ENCODE peak calls at places on chromosomes 6 and 20, in six cellular contexts. S is HCT116, O is GM12878, L is K562, B is H1, P is HepG2. D is an unnamed sample.

GRCh38 chr20:22285555-22285954 is 298.8 kb downstream of the FOXA2 start:
- DNase-seq in S (no peak), O (no peak), L (no peak), B (no peak), P (no peak), D (no peak)

GRCh38 chr6:40343887-40344565 is 243.1 kb downstream of the LRFN2 start:
- DNase-seq in S (no peak), O (no peak), L (no peak), B (peak), P (no peak), D (no peak)

GRCh38 chr6:147297663-147298313 is 93.6 kb downstream of the STXBP5 start:
- DNase-seq in S (no peak), O (no peak), L (no peak), B (no peak), P (no peak), D (peak)

GRCh38 chr6:134502614-134503541 is 185.0 kb upstream of the SGK1 start:
- DNase-seq in S (no peak), O (no peak), L (no peak), B (no peak), P (no peak), D (no peak)

GRCh38 chr6:168530653-168531071 is 89.7 kb downstream of the SMOC2 start:
- DNase-seq in S (no peak), O (no peak), L (no peak), B (no peak), P (no peak), D (no peak)

GRCh38 chr6:138044458-138044857 is 62.8 kb downstream of the PERP start:
- DNase-seq in S (no peak), O (no peak), L (no peak), B (no peak), P (no peak), D (peak)

GRCh38 chr6:27592481-27593199 is 119.7 kb upstream of the ZNF184 start:
- DNase-seq in S (no peak), O (peak), L (peak), B (peak), P (peak), D (peak)

GRCh38 chr6:116244284-116244683 is 9.6 kb downstream of the TSPYL4 start:
- DNase-seq in S (no peak), O (no peak), L (no peak), B (no peak), P (no peak), D (no peak)

GRCh38 chr20:54257090-54257816 is 49.4 kb downstream of the PFDN4 start:
- DNase-seq in S (peak), O (no peak), L (no peak), B (no peak), P (no peak), D (peak)

GRCh38 chr6:129671442-129672344 is 38.3 kb downstream of the ARHGAP18 start:
- DNase-seq in S (no peak), O (peak), L (peak), B (no peak), P (peak), D (no peak)

GRCh38 chr20:33191955-33192354 is 24.0 kb downstream of the BPIFA2 start:
- DNase-seq in S (no peak), O (no peak), L (no peak), B (no peak), P (no peak), D (no peak)
- H2AFZ ChIP-seq in S (no peak), O (no peak), L (no peak), B (no peak), P (no peak), D (no peak)

GRCh38 chr6:66210964-66211363 is 503.9 kb upstream of the EYS start:
- DNase-seq in S (no peak), O (no peak), L (no peak), B (no peak), P (no peak), D (no peak)
- TF ChIP-seq CEBPB in S (no peak), O (no peak), L (no peak), B (no peak), P (no peak), D (no peak)

DNA sequence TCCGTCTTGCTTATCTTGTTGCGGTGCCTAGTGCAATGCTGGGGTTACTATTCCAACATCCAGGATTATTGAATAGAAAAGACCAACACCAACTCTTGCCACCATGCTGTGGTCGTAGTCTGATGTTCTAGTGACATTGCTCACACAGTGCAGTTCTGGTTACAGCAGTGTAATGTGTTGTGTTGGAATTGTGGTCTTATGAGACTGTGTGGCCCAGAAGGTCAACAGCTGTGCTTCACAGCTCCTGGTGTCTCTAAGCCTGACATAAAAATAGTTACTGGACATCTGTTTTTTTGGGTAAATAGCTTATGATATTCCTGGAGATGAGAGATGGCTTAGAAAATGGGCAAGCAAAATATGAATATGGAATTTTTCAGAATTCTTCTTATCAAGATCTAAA is 57.6 kb downstream of the SLC22A2 start:
- DNase-seq in S (no peak), O (no peak), L (no peak), B (no peak), P (no peak), D (no peak)
- H2AFZ ChIP-seq in S (no peak), O (no peak), L (no peak), B (no peak), P (no peak), D (no peak)

GRCh38 chr20:46446851-46447250 is 40.4 kb upstream of the ELMO2 start:
- DNase-seq in S (no peak), O (no peak), L (no peak), B (no peak), P (no peak), D (no peak)
- TF ChIP-seq CEBPB in S (no peak), O (no peak), L (no peak), B (no peak), P (no peak), D (no peak)

GRCh38 chr6:148566664-148567350 is 180.0 kb upstream of the UST start:
- DNase-seq in S (no peak), O (no peak), L (no peak), B (no peak), P (no peak), D (no peak)
- H2AFZ ChIP-seq in S (no peak), O (no peak), L (no peak), B (peak), P (no peak), D (peak)

GRCh38 chr20:13868331-13868730 is 83.5 kb downstream of the NDUFAF5 start:
- DNase-seq in S (no peak), O (no peak), L (no peak), B (no peak), P (no peak), D (peak)
- TF ChIP-seq CEBPB in S (no peak), O (no peak), L (no peak), B (no peak), P (no peak), D (no peak)

GRCh38 chr6:145082359-145082758 is 653.0 kb downstream of the EPM2A start:
- DNase-seq in S (no peak), O (no peak), L (no peak), B (no peak), P (no peak), D (no peak)

GRCh38 chr6:145086197-145086596 is 649.1 kb downstream of the EPM2A start:
- DNase-seq in S (no peak), O (no peak), L (no peak), B (no peak), P (no peak), D (no peak)

GRCh38 chr6:145091827-145092164 is 643.5 kb downstream of the EPM2A start:
- DNase-seq in S (no peak), O (no peak), L (no peak), B (no peak), P (no peak), D (no peak)

GRCh38 chr6:145091102-145091826 is 644.1 kb downstream of the EPM2A start:
- DNase-seq in S (no peak), O (no peak), L (no peak), B (no peak), P (peak), D (no peak)

GRCh38 chr6:145087034-145087433 is 648.3 kb downstream of the EPM2A start:
- DNase-seq in S (no peak), O (no peak), L (no peak), B (no peak), P (no peak), D (peak)
- H2AFZ ChIP-seq in S (peak), O (no peak), L (no peak), B (peak), P (no peak), D (no peak)

DNA sequence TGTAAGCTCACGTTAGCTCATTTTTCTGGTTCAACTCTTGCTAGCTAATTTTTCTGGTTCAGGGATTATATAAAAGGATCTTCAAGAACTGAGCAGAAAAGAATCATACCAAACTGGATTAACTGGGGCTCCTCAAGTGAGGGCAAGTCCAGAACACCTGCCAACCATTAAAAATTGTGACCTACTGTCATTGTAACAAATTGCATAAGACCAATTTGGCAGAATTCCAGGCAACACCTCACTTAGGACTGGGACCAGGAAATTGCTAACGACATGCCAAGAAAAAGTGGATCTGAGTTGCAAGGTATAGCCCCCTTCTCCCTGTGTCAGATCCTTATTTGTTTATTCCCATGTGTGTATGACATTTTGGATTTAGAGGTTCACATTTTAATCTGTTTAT is 216.6 kb downstream of the HIVEP2 start:
- DNase-seq in S (no peak), O (no peak), L (no peak), B (no peak), P (no peak), D (no peak)
- TF ChIP-seq CEBPB in S (peak), O (no peak), L (no peak), B (no peak), P (peak), D (no peak)

GRCh38 chr20:39009348-39009747 is 47.2 kb downstream of the DHX35 start:
- DNase-seq in S (no peak), O (no peak), L (no peak), B (no peak), P (no peak), D (no peak)

GRCh38 chr20:39010496-39010895 is 48.4 kb downstream of the DHX35 start:
- DNase-seq in S (no peak), O (no peak), L (no peak), B (no peak), P (no peak), D (no peak)

GRCh38 chr20:38999217-38999616 is 37.1 kb downstream of the DHX35 start:
- DNase-seq in S (no peak), O (no peak), L (no peak), B (no peak), P (no peak), D (no peak)

GRCh38 chr20:38999965-39000910 is 38.1 kb downstream of the DHX35 start:
- DNase-seq in S (no peak), O (no peak), L (no peak), B (no peak), P (peak), D (no peak)

DNA sequence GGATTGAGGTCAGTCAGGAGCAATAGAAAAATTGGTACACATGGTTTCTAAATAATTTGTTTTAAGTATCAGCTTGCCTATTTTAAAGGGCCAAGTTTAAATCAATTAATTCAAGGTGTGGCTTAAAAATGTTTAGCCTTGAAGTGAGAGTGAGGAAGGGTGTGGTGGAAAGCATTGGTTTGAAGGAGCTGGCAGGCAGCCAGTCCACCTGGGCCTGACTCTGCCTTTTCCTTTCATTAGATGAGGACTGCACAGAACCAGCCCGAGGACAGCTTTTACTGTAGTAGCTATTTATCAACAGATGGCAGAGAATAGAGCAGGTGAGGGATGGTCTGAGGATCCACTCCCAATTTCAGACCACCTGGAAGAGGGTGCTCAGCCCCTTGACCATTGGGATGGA is 42.4 kb downstream of the DHX35 start:
- DNase-seq in S (no peak), O (no peak), L (no peak), B (no peak), P (no peak), D (no peak)
- H2AFZ ChIP-seq in S (no peak), O (no peak), L (no peak), B (no peak), P (no peak), D (no peak)